ENCODE peak calls at places on chromosomes 12 and 14, in five cellular contexts. N is GM12878, C is lower lobe of right lung, W is thoracic aorta, D is HCT116. Z is an unnamed sample. For H3K4me1, the result is how much of the 10 kb centered on the place peaks cover.

GRCh38 chr12:25151476-25151875 is 43.5 kb downstream of the DNAI7 start:
- DNase-seq in N (no peak), C (no peak), W (peak), D (no peak), Z (peak)

GRCh38 chr14:21978184-21978998 is 304.8 kb upstream of the OR4E1 start:
- DNase-seq in N (no peak), C (peak), W (no peak), D (peak), Z (no peak)

GRCh38 chr12:65649126-65649525 is 175.2 kb upstream of the HMGA2 start:
- DNase-seq in N (no peak), C (no peak), W (peak), D (peak), Z (no peak)

GRCh38 chr12:19489168-19489567 is 49.9 kb downstream of the AEBP2 start:
- DNase-seq in N (no peak), C (no peak), W (no peak), D (no peak), Z (no peak)

GRCh38 chr14:79820866-79821535 is 390.3 kb downstream of the DIO2 start:
- DNase-seq in N (no peak), C (no peak), W (no peak), D (no peak), Z (no peak)

GRCh38 chr14:51643137-51643536 is 8.6 kb upstream of the FRMD6 start:
- DNase-seq in N (no peak), C (no peak), W (no peak), D (no peak), Z (no peak)

GRCh38 chr12:53500119-53500775 is 836 bp upstream of the TARBP2 start:
- DNase-seq in N (no peak), C (peak), W (peak), D (no peak), Z (peak)

GRCh38 chr12:62117041-62117440 is 143.2 kb upstream of the USP15 start:
- DNase-seq in N (no peak), C (no peak), W (no peak), D (no peak), Z (no peak)

GRCh38 chr12:15152456-15152855 is 68.8 kb downstream of the RERG start:
- DNase-seq in N (no peak), C (no peak), W (no peak), D (no peak), Z (no peak)

GRCh38 chr12:79983492-79983891 is 48.6 kb upstream of the PPP1R12A start:
- DNase-seq in N (no peak), C (no peak), W (no peak), D (no peak), Z (no peak)

GRCh38 chr12:6946033-6946919 is 2.5 kb downstream of the C12orf57 start:
- DNase-seq in N (peak), C (peak), W (no peak), D (peak), Z (peak)

GRCh38 chr12:98532687-98533304 is 17.4 kb downstream of the TMPO start:
- DNase-seq in N (no peak), C (no peak), W (no peak), D (peak), Z (no peak)

GRCh38 chr12:89390802-89391673 is 38.7 kb upstream of the DUSP6 start:
- DNase-seq in N (no peak), C (no peak), W (no peak), D (no peak), Z (no peak)

GRCh38 chr12:4145990-4146859 is 127.3 kb upstream of the CCND2 start:
- DNase-seq in N (peak), C (no peak), W (no peak), D (no peak), Z (no peak)

GRCh38 chr14:34794217-34794616 is 79.8 kb upstream of the CFL2 start:
- DNase-seq in N (no peak), C (no peak), W (no peak), D (no peak), Z (no peak)

GRCh38 chr12:116717466-116718457 is 20.1 kb downstream of the SPRING1 start:
- DNase-seq in N (no peak), C (peak), W (no peak), D (no peak), Z (peak)

GRCh38 chr12:107976331-107976730 is 152.8 kb upstream of the WSCD2 start:
- DNase-seq in N (no peak), C (no peak), W (no peak), D (no peak), Z (no peak)

GRCh38 chr12:13223941-13224340 is 27.4 kb downstream of the EMP1 start:
- DNase-seq in N (no peak), C (no peak), W (no peak), D (no peak), Z (no peak)

GRCh38 chr14:57657487-57657886 is 163.8 kb upstream of the CCDC198 start:
- DNase-seq in N (no peak), C (no peak), W (no peak), D (no peak), Z (no peak)

GRCh38 chr14:54814076-54814475 is 88.5 kb downstream of the GCH1 start:
- DNase-seq in N (no peak), C (no peak), W (no peak), D (no peak), Z (no peak)

GRCh38 chr14:24311837-24312615 is 724 bp downstream of the LTB4R start:
- DNase-seq in N (no peak), C (no peak), W (no peak), D (no peak), Z (no peak)

GRCh38 chr14:106518054-106518943 is 991.9 kb downstream of the TMEM121 start:
- DNase-seq in N (no peak), C (peak), W (no peak), D (no peak), Z (no peak)

GRCh38 chr12:107145397-107145796 is 52.0 kb upstream of the CRY1 start:
- DNase-seq in N (no peak), C (no peak), W (no peak), D (no peak), Z (no peak)

GRCh38 chr12:63151061-63151897 is at the start of gene AVPR1A:
- DNase-seq in N (no peak), C (no peak), W (no peak), D (no peak), Z (peak)

GRCh38 chr14:71731096-71731495 is 201.1 kb upstream of the RGS6 start:
- DNase-seq in N (no peak), C (no peak), W (no peak), D (no peak), Z (no peak)

GRCh38 chr14:46571970-46572369 is 79.6 kb downstream of the RPL10L start:
- DNase-seq in N (no peak), C (no peak), W (no peak), D (no peak), Z (no peak)

GRCh38 chr12:69107541-69107940 is 131.8 kb upstream of the CPSF6 start:
- DNase-seq in N (no peak), C (no peak), W (no peak), D (no peak), Z (no peak)

GRCh38 chr12:116892741-116893140 is 11.5 kb upstream of the HRK start:
- DNase-seq in N (no peak), C (no peak), W (no peak), D (no peak), Z (no peak)

GRCh38 chr12:104472748-104473147 is 16.0 kb downstream of the CHST11 start:
- DNase-seq in N (no peak), C (no peak), W (no peak), D (no peak), Z (no peak)

GRCh38 chr12:123512838-123513665 is 20.5 kb downstream of the RILPL1 start:
- DNase-seq in N (no peak), C (peak), W (no peak), D (no peak), Z (no peak)

GRCh38 chr12:112381421-112381897 is 772 bp downstream of the HECTD4 start:
- DNase-seq in N (no peak), C (peak), W (no peak), D (no peak), Z (peak)

GRCh38 chr12:83700858-83701257 is 1014.2 kb downstream of the TMTC2 start:
- DNase-seq in N (no peak), C (no peak), W (no peak), D (no peak), Z (no peak)

GRCh38 chr14:24232645-24233537 is at the start of gene GMPR2:
- DNase-seq in N (no peak), C (no peak), W (peak), D (no peak), Z (no peak)

GRCh38 chr14:64174922-64175782 is 119.0 kb downstream of the ESR2 start:
- DNase-seq in N (no peak), C (no peak), W (no peak), D (no peak), Z (no peak)
- H3K27ac ChIP-seq in N (no peak), C (no peak), W (no peak), D (no peak), Z (no peak)

DNA sequence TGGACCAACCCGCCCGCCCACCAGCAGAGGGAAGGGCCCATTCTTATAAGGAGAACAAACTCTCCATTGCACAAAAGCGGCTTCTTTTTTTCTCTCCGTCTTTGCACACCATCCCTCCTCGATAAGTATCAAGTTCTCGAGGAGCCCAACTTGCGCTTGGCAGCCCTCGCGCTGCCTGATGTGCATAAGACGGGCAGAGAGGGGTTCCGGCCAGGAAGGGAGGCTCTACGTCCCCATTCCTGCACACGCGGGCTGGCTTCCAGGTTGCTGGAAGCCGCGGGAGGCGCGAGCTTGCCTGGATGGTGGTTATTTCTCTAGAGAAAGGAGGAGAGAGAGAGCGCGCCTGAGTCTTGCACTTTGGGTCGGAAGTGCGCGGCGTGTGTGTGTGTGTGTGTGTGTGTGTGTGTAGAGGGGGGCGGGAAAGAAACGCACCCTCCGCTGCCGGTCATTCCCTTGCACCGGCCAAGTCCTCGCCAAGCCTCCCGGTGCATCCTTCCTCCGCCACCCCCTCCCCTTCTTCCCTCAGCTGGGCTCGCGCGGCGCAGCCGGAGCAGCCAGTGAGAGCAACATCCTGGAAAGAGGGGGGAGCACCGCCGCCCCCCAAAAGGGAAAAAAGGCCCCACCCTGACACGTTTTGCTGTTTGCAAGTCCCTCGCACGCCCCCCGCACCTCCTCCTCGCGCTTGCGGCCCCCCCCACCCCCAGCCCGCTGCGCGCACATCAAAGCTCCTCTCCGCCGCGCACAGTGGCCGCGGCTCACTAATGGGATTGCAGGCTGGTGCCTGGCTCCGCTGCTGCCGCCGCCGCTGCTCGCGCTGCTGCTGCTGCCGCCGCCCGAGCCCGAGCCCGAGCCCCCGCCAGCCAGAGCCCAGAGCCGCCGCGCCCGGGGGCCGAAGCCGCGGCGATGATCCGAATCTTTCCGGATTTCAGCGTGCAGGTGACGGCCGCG is 4.5 kb upstream of the NPAS3 start:
- DNase-seq in N (no peak), C (no peak), W (no peak), D (no peak), Z (peak)
- TF ChIP-seq CTCF in N (no peak), C (no peak), W (no peak), D (no peak), Z (no peak)

DNA sequence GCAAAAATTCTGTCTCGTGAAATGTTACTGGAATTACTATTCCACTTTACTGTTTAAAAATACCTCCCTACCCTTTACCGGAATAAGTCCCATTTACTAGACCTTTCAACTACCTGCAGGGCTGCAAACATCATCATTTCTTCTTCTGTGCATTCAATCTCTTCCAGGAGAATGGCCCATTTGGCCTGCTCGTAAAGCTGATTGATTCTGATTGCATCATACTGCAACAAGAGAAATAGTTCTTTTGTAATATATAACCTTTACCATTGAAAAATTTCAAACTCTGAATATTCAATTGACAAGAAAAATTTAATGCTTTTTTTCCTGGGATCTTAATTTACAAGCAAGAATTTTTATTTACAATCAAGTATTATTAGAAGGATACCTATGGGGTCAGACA is 72.4 kb downstream of the FERMT2 start:
- DNase-seq in N (no peak), C (no peak), W (no peak), D (no peak), Z (no peak)
- H3K4me1 ChIP-seq in N (under half), C (under half), W (under half), D (under half), Z (under half)

DNA sequence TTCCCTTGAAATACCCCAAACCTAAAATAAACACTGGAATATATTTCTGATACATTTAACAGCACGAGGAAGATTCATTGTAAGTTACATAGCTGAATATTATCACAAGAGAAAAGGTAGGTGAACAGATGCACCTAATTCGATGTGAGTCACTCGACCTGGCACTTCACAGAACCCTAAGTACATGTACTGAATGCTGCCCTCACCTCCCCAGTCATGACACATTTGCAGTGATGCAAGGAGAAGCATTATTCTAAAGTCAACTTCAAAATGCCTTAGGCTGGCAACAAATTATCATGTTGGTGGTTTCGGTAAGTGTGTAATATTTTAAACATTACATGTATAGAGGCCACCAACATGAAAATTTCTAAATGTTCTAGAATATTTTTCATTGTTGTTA is 35.2 kb upstream of the TMTC2 start:
- DNase-seq in N (no peak), C (no peak), W (no peak), D (peak), Z (no peak)
- H3K27ac ChIP-seq in N (no peak), C (no peak), W (no peak), D (peak), Z (no peak)

GRCh38 chr12:2011641-2012607 is 7.7 kb upstream of the DCP1B start:
- DNase-seq in N (no peak), C (no peak), W (no peak), D (no peak), Z (no peak)
- TF ChIP-seq CTCF in N (no peak), C (no peak), W (no peak), D (no peak), Z (no peak)

DNA sequence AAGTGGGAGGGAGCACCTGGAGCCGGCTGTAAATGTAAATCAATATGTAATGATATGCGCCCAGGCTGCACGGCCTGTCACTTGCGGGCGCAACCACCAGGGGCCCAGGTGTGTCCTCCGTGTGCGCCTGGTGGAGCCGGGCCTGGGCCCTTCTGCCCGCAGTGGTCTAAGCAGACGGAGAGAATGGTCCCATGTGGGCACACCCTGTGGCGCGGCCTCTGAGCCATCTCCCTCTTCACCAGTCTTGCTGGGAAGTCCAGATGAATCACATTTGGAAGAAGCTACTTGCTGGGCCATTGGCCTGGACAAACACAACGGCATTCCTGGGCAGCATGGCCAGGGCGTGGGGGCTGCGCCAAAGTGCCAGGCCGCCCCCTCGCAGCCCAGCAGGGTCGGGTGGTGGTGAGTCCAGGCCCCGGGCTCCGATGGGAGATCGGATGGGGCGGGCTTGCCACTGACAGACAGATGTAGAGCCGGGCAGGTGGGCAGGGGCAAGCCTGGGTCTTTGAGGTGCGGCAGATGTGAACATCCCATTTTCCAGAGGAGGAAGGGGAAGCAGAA is 193.2 kb upstream of the C14orf180 start:
- DNase-seq in N (no peak), C (peak), W (no peak), D (no peak), Z (peak)
- H3K4me1 ChIP-seq in N (under half), C (under half), W (under half), D (under half), Z (under half)

GRCh38 chr12:12091977-12092663 is 21.4 kb downstream of the BCL2L14 start:
- DNase-seq in N (no peak), C (no peak), W (no peak), D (no peak), Z (no peak)
- H3K27ac ChIP-seq in N (no peak), C (no peak), W (no peak), D (no peak), Z (no peak)

GRCh38 chr12:55051197-55051920 is 31.6 kb downstream of the NEUROD4 start:
- DNase-seq in N (no peak), C (no peak), W (no peak), D (no peak), Z (no peak)
- TF ChIP-seq CTCF in N (no peak), C (no peak), W (no peak), D (no peak), Z (no peak)